ENCODE peak calls at places on chromosomes 11 and 22, in six cellular contexts. R, A, E, Q, D and C are unnamed samples.

GRCh38 chr11:95576149-95576851 is 213.3 kb downstream of the FAM76B start:
- DNase-seq in R (no peak), A (no peak), D (no peak), Q (no peak), E (no peak), C (no peak)

GRCh38 chr11:2885676-2886081 is at the start of gene CDKN1C:
- DNase-seq in E (peak; percentile 71), D (peak; percentile 66), A (peak; percentile 76), R (peak; percentile 93), Q (peak; percentile 83), C (peak; percentile 65)

GRCh38 chr22:26648761-26649363 is 8.5 kb upstream of the MIAT start:
- DNase-seq in Q (no peak), D (no peak), A (no peak), E (no peak), R (no peak), C (no peak)

GRCh38 chr11:126414615-126415014 is 59.1 kb downstream of the ST3GAL4 start:
- DNase-seq in Q (no peak), E (no peak), A (no peak), R (no peak), D (no peak), C (peak; percentile 61)

GRCh38 chr11:107756553-107756952 is 44.7 kb upstream of the SLN start:
- DNase-seq in R (no peak), Q (no peak), A (no peak), E (no peak), D (no peak), C (no peak)

GRCh38 chr11:123180166-123180565 is 14.9 kb downstream of the CLMP start:
- DNase-seq in A (no peak), D (no peak), E (no peak), R (no peak), Q (no peak), C (no peak)

GRCh38 chr22:24155597-24156145 is 25.6 kb upstream of the SUSD2 start:
- DNase-seq in A (no peak), D (no peak), E (no peak), R (peak; percentile 90), Q (peak; percentile 37), C (peak; percentile 58)

GRCh38 chr11:2156416-2157182 is 4.4 kb downstream of the INS start:
- DNase-seq in Q (peak; percentile 88), E (no peak), D (peak; percentile 39), A (peak; percentile 31), R (peak; percentile 95), C (peak; percentile 60)